ENCODE peak calls at places on chromosomes 16 and 17, in four cellular contexts. D, B, Y and E are unnamed samples.
A peak's percentile ranks its signal among the peaks of the same experiment; 100 is the strongest.

GRCh38 chr17:52106638-52107261 is 51.8 kb downstream of the CA10 start:
- DNase-seq in Y (no peak), B (peak; percentile 65), D (peak; percentile 22), E (peak; percentile 53)

GRCh38 chr17:28008526-28008925 is 34.0 kb upstream of the NLK start:
- DNase-seq in Y (no peak), D (no peak), B (no peak), E (no peak)

GRCh38 chr17:11899494-11899893 is 97.8 kb downstream of the ZNF18 start:
- DNase-seq in B (peak; percentile 36), D (no peak), Y (no peak), E (no peak)

GRCh38 chr17:4316648-4317047 is 49.8 kb downstream of the UBE2G1 start:
- DNase-seq in B (no peak), D (no peak), Y (no peak), E (no peak)

GRCh38 chr16:86457621-86458456 is 52.5 kb upstream of the FOXF1 start:
- DNase-seq in B (no peak), Y (no peak), D (no peak), E (no peak)

GRCh38 chr16:88570691-88571092 is 489 bp downstream of the ZC3H18 start:
- DNase-seq in B (no peak), Y (peak; percentile 66), D (peak; percentile 53), E (no peak)

GRCh38 chr16:24273511-24273910 is 17.4 kb downstream of the CACNG3 start:
- DNase-seq in D (no peak), Y (no peak), B (no peak), E (no peak)

GRCh38 chr17:81599719-81600486 is 37.0 kb downstream of the NPLOC4 start:
- DNase-seq in D (no peak), B (no peak), Y (no peak), E (no peak)

GRCh38 chr17:50471009-50471905 is 2.6 kb upstream of the CHAD start:
- DNase-seq in Y (peak; percentile 49), B (no peak), D (no peak), E (no peak)

GRCh38 chr16:70730016-70730415 is 44.2 kb upstream of the MTSS2 start:
- DNase-seq in B (peak; percentile 75), D (no peak), Y (no peak), E (no peak)

GRCh38 chr17:38871247-38871991 is 1.6 kb downstream of the LASP1 start:
- DNase-seq in B (no peak), D (peak; percentile 79), Y (peak; percentile 88), E (no peak)

GRCh38 chr16:57297856-57298255 is 13.4 kb upstream of the PLLP start:
- DNase-seq in D (no peak), Y (no peak), B (no peak), E (no peak)

GRCh38 chr16:27824006-27824405 is 239.5 kb downstream of the GSG1L start:
- DNase-seq in B (no peak), D (no peak), Y (no peak), E (no peak)

GRCh38 chr17:64658931-64659330 is 3.2 kb downstream of the SMURF2 start:
- DNase-seq in D (no peak), Y (no peak), B (no peak), E (no peak)

GRCh38 chr17:49434821-49435581 is 20.3 kb upstream of the PHB1 start:
- DNase-seq in Y (no peak), B (peak; percentile 54), D (peak; percentile 87), E (peak; percentile 63)

GRCh38 chr17:66547170-66547865 is 244.9 kb downstream of the PRKCA start:
- DNase-seq in B (no peak), D (no peak), Y (no peak), E (no peak)

GRCh38 chr16:70434489-70435260 is 4.2 kb downstream of the ST3GAL2 start:
- DNase-seq in D (no peak), B (no peak), Y (no peak), E (no peak)

GRCh38 chr17:53253956-53254597 is 568.6 kb upstream of the KIF2B start:
- DNase-seq in B (no peak), D (no peak), Y (no peak), E (no peak)

GRCh38 chr17:6455321-6455705 is 11.1 kb downstream of the PIMREG start:
- DNase-seq in Y (peak; percentile 87), D (no peak), B (no peak), E (no peak)

GRCh38 chr17:82495844-82496528 is 23.5 kb upstream of the FOXK2 start:
- DNase-seq in Y (peak; percentile 71), B (no peak), D (no peak), E (peak; percentile 5)

GRCh38 chr16:58195344-58195743 is 2.6 kb downstream of the CSNK2A2 start:
- DNase-seq in Y (no peak), D (no peak), B (no peak), E (no peak)

GRCh38 chr17:6994666-6995246 is 1.1 kb upstream of the ALOX12 start:
- DNase-seq in Y (no peak), D (no peak), B (no peak), E (no peak)